ENCODE peak calls at places on chromosome 20, in seven cellular contexts. T is NCI-H1092 treated with DMSO at 0.1 percent for 48 hours, V is pons, I is activated B cell treated with CpG ODN at 0.5 μM for 24 hours, F is DMS79 treated with DMSO at 0.1 percent for 48 hours, J is GM10248, K is T-helper 17 cell. C is an unnamed sample.

GRCh38 chr20:35333606-35334005 is 41.4 kb upstream of the FAM83C start:
- DNase-seq in T (no peak), V (no peak), I (no peak), F (no peak), J (no peak), K (no peak), C (no peak)

GRCh38 chr20:10531848-10532247 is 96.7 kb downstream of the SLX4IP start:
- DNase-seq in T (no peak), V (no peak), I (no peak), F (no peak), J (no peak), K (no peak), C (peak; percentile 52)

GRCh38 chr20:51457281-51457932 is 85.1 kb downstream of the NFATC2 start:
- DNase-seq in T (no peak), V (no peak), I (peak; percentile 36), F (no peak), J (no peak), K (no peak), C (peak; percentile 92)

GRCh38 chr20:63248835-63249591 is 5.2 kb downstream of the NKAIN4 start:
- DNase-seq in T (no peak), V (no peak), I (no peak), F (no peak), J (no peak), K (no peak), C (no peak)

GRCh38 chr20:21353236-21353635 is 44.1 kb downstream of the NKX2-4 start:
- DNase-seq in T (no peak), V (no peak), I (no peak), F (no peak), J (no peak), K (no peak), C (peak; percentile 27)

GRCh38 chr20:48846516-48847492 is 19.0 kb upstream of the PREX1 start:
- DNase-seq in T (no peak), V (peak; percentile 33), I (peak; percentile 61), F (no peak), J (peak; percentile 88), K (no peak), C (no peak)

GRCh38 chr20:10939297-10939949 is 265.6 kb upstream of the JAG1 start:
- DNase-seq in T (no peak), V (no peak), I (no peak), F (no peak), J (no peak), K (no peak), C (peak; percentile 51)

GRCh38 chr20:17530716-17531536 is at the start of gene BFSP1:
- DNase-seq in T (peak; percentile 73), V (no peak), I (peak; percentile 19), F (peak; percentile 72), J (peak; percentile 36), K (peak; percentile 10), C (peak; percentile 26)

GRCh38 chr20:17281478-17281877 is 54.6 kb downstream of the PCSK2 start:
- DNase-seq in T (peak; percentile 24), V (no peak), I (no peak), F (no peak), J (no peak), K (no peak), C (peak; percentile 18)

GRCh38 chr20:63206878-63207277 is 9.1 kb downstream of the YTHDF1 start:
- DNase-seq in T (no peak), V (no peak), I (no peak), F (no peak), J (no peak), K (no peak), C (peak; percentile 26)

GRCh38 chr20:37729909-37730308 is 36.1 kb downstream of the CTNNBL1 start:
- DNase-seq in T (peak; percentile 38), V (no peak), I (no peak), F (no peak), J (no peak), K (no peak), C (peak; percentile 28)

GRCh38 chr20:56449459-56449858 is 19.0 kb upstream of the RTF2 start:
- DNase-seq in T (no peak), V (no peak), I (no peak), F (no peak), J (no peak), K (no peak), C (no peak)

GRCh38 chr20:57076202-57076651 is 190.2 kb downstream of the BMP7 start:
- DNase-seq in T (no peak), V (no peak), I (no peak), F (no peak), J (no peak), K (no peak), C (peak; percentile 77)

GRCh38 chr20:14334306-14334930 is 3.0 kb downstream of the FLRT3 start:
- DNase-seq in T (peak; percentile 39), V (peak; percentile 94), I (no peak), F (no peak), J (no peak), K (no peak), C (peak; percentile 62)

C was measured in HT1080.